ENCODE peak calls at places on chromosomes 4 and X, in nine cellular contexts. One of them, this sample, is unnamed.
A peak's percentile ranks its signal among the peaks of the same experiment; 100 is the strongest.

GRCh38 chr4:158313566-158313965 is 103.3 kb downstream of the TMEM144 start:
- DNase-seq in activated T-cell treated with anti-CD3 and anti-CD28 coated beads for 24 hours: no peak
- DNase-seq in DMS79: no peak
- DNase-seq in stimulated activated CD4-positive, alpha-beta T cell treated with anti-CD3 and anti-CD28 coated beads, Interleukin-2, amount 100 ng/mL, for 48 hours: no peak
- DNase-seq in NCI-H524 treated with DMSO at 0.1 percent for 48 hours: no peak
- DNase-seq in MCF 10A: no peak
- DNase-seq in mucosa of descending colon: no peak
- DNase-seq in stimulated activated CD8-positive, alpha-beta memory T cell treated with anti-CD3 and anti-CD28 coated beads, Interleukin-12 subunit alpha, Interleukin-12 subunit beta, amount 100 ng/mL, for 4 hours: no peak
- DNase-seq in neural crest cell: no peak
- DNase-seq in this sample: no peak

GRCh38 chr4:140012688-140013087 is 141.3 kb downstream of the MAML3 start:
- DNase-seq in activated T-cell treated with anti-CD3 and anti-CD28 coated beads for 24 hours: peak; percentile 39
- DNase-seq in NCI-H524 treated with DMSO at 0.1 percent for 48 hours: no peak
- DNase-seq in DMS79: no peak
- DNase-seq in MCF 10A: peak; percentile 86
- DNase-seq in neural crest cell: no peak
- DNase-seq in mucosa of descending colon: no peak
- DNase-seq in stimulated activated CD8-positive, alpha-beta memory T cell treated with anti-CD3 and anti-CD28 coated beads, Interleukin-12 subunit alpha, Interleukin-12 subunit beta, amount 100 ng/mL, for 4 hours: peak; percentile 24
- DNase-seq in stimulated activated CD4-positive, alpha-beta T cell treated with anti-CD3 and anti-CD28 coated beads, Interleukin-2, amount 100 ng/mL, for 48 hours: peak; percentile 36
- DNase-seq in this sample: peak; percentile 49

GRCh38 chr4:23097251-23097650 is 404.5 kb downstream of the GBA3 start:
- DNase-seq in neural crest cell: no peak
- DNase-seq in DMS79: no peak
- DNase-seq in stimulated activated CD4-positive, alpha-beta T cell treated with anti-CD3 and anti-CD28 coated beads, Interleukin-2, amount 100 ng/mL, for 48 hours: no peak
- DNase-seq in MCF 10A: peak; percentile 78
- DNase-seq in mucosa of descending colon: no peak
- DNase-seq in activated T-cell treated with anti-CD3 and anti-CD28 coated beads for 24 hours: no peak
- DNase-seq in NCI-H524 treated with DMSO at 0.1 percent for 48 hours: no peak
- DNase-seq in stimulated activated CD8-positive, alpha-beta memory T cell treated with anti-CD3 and anti-CD28 coated beads, Interleukin-12 subunit alpha, Interleukin-12 subunit beta, amount 100 ng/mL, for 4 hours: no peak
- DNase-seq in this sample: no peak

GRCh38 chr4:174152717-174153466 is 130.6 kb downstream of the FBXO8 start:
- DNase-seq in NCI-H524 treated with DMSO at 0.1 percent for 48 hours: no peak
- DNase-seq in mucosa of descending colon: no peak
- DNase-seq in DMS79: no peak
- DNase-seq in stimulated activated CD4-positive, alpha-beta T cell treated with anti-CD3 and anti-CD28 coated beads, Interleukin-2, amount 100 ng/mL, for 48 hours: no peak
- DNase-seq in MCF 10A: no peak
- DNase-seq in activated T-cell treated with anti-CD3 and anti-CD28 coated beads for 24 hours: no peak
- DNase-seq in stimulated activated CD8-positive, alpha-beta memory T cell treated with anti-CD3 and anti-CD28 coated beads, Interleukin-12 subunit alpha, Interleukin-12 subunit beta, amount 100 ng/mL, for 4 hours: no peak
- DNase-seq in neural crest cell: no peak
- DNase-seq in this sample: no peak

GRCh38 chr4:118941149-118941548 is 52.5 kb downstream of the SYNPO2 start:
- DNase-seq in DMS79: no peak
- DNase-seq in mucosa of descending colon: no peak
- DNase-seq in MCF 10A: peak; percentile 75
- DNase-seq in activated T-cell treated with anti-CD3 and anti-CD28 coated beads for 24 hours: no peak
- DNase-seq in stimulated activated CD4-positive, alpha-beta T cell treated with anti-CD3 and anti-CD28 coated beads, Interleukin-2, amount 100 ng/mL, for 48 hours: no peak
- DNase-seq in neural crest cell: no peak
- DNase-seq in stimulated activated CD8-positive, alpha-beta memory T cell treated with anti-CD3 and anti-CD28 coated beads, Interleukin-12 subunit alpha, Interleukin-12 subunit beta, amount 100 ng/mL, for 4 hours: no peak
- DNase-seq in NCI-H524 treated with DMSO at 0.1 percent for 48 hours: no peak
- DNase-seq in this sample: no peak

GRCh38 chrX:50098241-50098640 is 102.6 kb downstream of the AKAP4 start:
- DNase-seq in MCF 10A: no peak
- DNase-seq in stimulated activated CD8-positive, alpha-beta memory T cell treated with anti-CD3 and anti-CD28 coated beads, Interleukin-12 subunit alpha, Interleukin-12 subunit beta, amount 100 ng/mL, for 4 hours: no peak
- DNase-seq in activated T-cell treated with anti-CD3 and anti-CD28 coated beads for 24 hours: no peak
- DNase-seq in stimulated activated CD4-positive, alpha-beta T cell treated with anti-CD3 and anti-CD28 coated beads, Interleukin-2, amount 100 ng/mL, for 48 hours: no peak
- DNase-seq in neural crest cell: no peak
- DNase-seq in DMS79: no peak
- DNase-seq in NCI-H524 treated with DMSO at 0.1 percent for 48 hours: no peak
- DNase-seq in mucosa of descending colon: no peak
- DNase-seq in this sample: no peak

GRCh38 chrX:112931900-112932299 is 91.3 kb upstream of the AMOT start:
- DNase-seq in mucosa of descending colon: no peak
- DNase-seq in stimulated activated CD8-positive, alpha-beta memory T cell treated with anti-CD3 and anti-CD28 coated beads, Interleukin-12 subunit alpha, Interleukin-12 subunit beta, amount 100 ng/mL, for 4 hours: no peak
- DNase-seq in stimulated activated CD4-positive, alpha-beta T cell treated with anti-CD3 and anti-CD28 coated beads, Interleukin-2, amount 100 ng/mL, for 48 hours: no peak
- DNase-seq in activated T-cell treated with anti-CD3 and anti-CD28 coated beads for 24 hours: no peak
- DNase-seq in MCF 10A: no peak
- DNase-seq in DMS79: no peak
- DNase-seq in NCI-H524 treated with DMSO at 0.1 percent for 48 hours: no peak
- DNase-seq in neural crest cell: no peak
- DNase-seq in this sample: no peak

GRCh38 chr4:112604590-112604989 is 32.1 kb downstream of the ZGRF1 start:
- DNase-seq in activated T-cell treated with anti-CD3 and anti-CD28 coated beads for 24 hours: peak; percentile 8
- DNase-seq in MCF 10A: peak; percentile 66
- DNase-seq in DMS79: no peak
- DNase-seq in stimulated activated CD8-positive, alpha-beta memory T cell treated with anti-CD3 and anti-CD28 coated beads, Interleukin-12 subunit alpha, Interleukin-12 subunit beta, amount 100 ng/mL, for 4 hours: no peak
- DNase-seq in neural crest cell: peak; percentile 52
- DNase-seq in NCI-H524 treated with DMSO at 0.1 percent for 48 hours: no peak
- DNase-seq in stimulated activated CD4-positive, alpha-beta T cell treated with anti-CD3 and anti-CD28 coated beads, Interleukin-2, amount 100 ng/mL, for 48 hours: peak; percentile 1
- DNase-seq in mucosa of descending colon: no peak
- DNase-seq in this sample: no peak

GRCh38 chr4:45155081-45155777 is 428.9 kb upstream of the GNPDA2 start:
- DNase-seq in DMS79: no peak
- DNase-seq in activated T-cell treated with anti-CD3 and anti-CD28 coated beads for 24 hours: no peak
- DNase-seq in MCF 10A: peak; percentile 83
- DNase-seq in mucosa of descending colon: no peak
- DNase-seq in NCI-H524 treated with DMSO at 0.1 percent for 48 hours: no peak
- DNase-seq in stimulated activated CD4-positive, alpha-beta T cell treated with anti-CD3 and anti-CD28 coated beads, Interleukin-2, amount 100 ng/mL, for 48 hours: no peak
- DNase-seq in stimulated activated CD8-positive, alpha-beta memory T cell treated with anti-CD3 and anti-CD28 coated beads, Interleukin-12 subunit alpha, Interleukin-12 subunit beta, amount 100 ng/mL, for 4 hours: no peak
- DNase-seq in neural crest cell: no peak
- DNase-seq in this sample: peak; percentile 58

GRCh38 chrX:120560405-120560841 is 339 bp downstream of the CUL4B start:
- DNase-seq in mucosa of descending colon: peak; percentile 49
- DNase-seq in neural crest cell: peak; percentile 1
- DNase-seq in MCF 10A: no peak
- DNase-seq in activated T-cell treated with anti-CD3 and anti-CD28 coated beads for 24 hours: peak; percentile 11
- DNase-seq in stimulated activated CD4-positive, alpha-beta T cell treated with anti-CD3 and anti-CD28 coated beads, Interleukin-2, amount 100 ng/mL, for 48 hours: peak; percentile 21
- DNase-seq in NCI-H524 treated with DMSO at 0.1 percent for 48 hours: peak; percentile 17
- DNase-seq in stimulated activated CD8-positive, alpha-beta memory T cell treated with anti-CD3 and anti-CD28 coated beads, Interleukin-12 subunit alpha, Interleukin-12 subunit beta, amount 100 ng/mL, for 4 hours: peak; percentile 13
- DNase-seq in DMS79: no peak
- DNase-seq in this sample: no peak

GRCh38 chrX:32448320-32448719 is 763.0 kb downstream of the DMD start:
- DNase-seq in stimulated activated CD4-positive, alpha-beta T cell treated with anti-CD3 and anti-CD28 coated beads, Interleukin-2, amount 100 ng/mL, for 48 hours: no peak
- DNase-seq in stimulated activated CD8-positive, alpha-beta memory T cell treated with anti-CD3 and anti-CD28 coated beads, Interleukin-12 subunit alpha, Interleukin-12 subunit beta, amount 100 ng/mL, for 4 hours: no peak
- DNase-seq in activated T-cell treated with anti-CD3 and anti-CD28 coated beads for 24 hours: no peak
- DNase-seq in DMS79: no peak
- DNase-seq in NCI-H524 treated with DMSO at 0.1 percent for 48 hours: no peak
- DNase-seq in MCF 10A: peak; percentile 16
- DNase-seq in mucosa of descending colon: no peak
- DNase-seq in neural crest cell: no peak
- DNase-seq in this sample: no peak

GRCh38 chrX:13721819-13722527 is 12.4 kb downstream of the TRAPPC2 start:
- DNase-seq in DMS79: no peak
- DNase-seq in mucosa of descending colon: no peak
- DNase-seq in activated T-cell treated with anti-CD3 and anti-CD28 coated beads for 24 hours: no peak
- DNase-seq in neural crest cell: no peak
- DNase-seq in stimulated activated CD4-positive, alpha-beta T cell treated with anti-CD3 and anti-CD28 coated beads, Interleukin-2, amount 100 ng/mL, for 48 hours: no peak
- DNase-seq in NCI-H524 treated with DMSO at 0.1 percent for 48 hours: no peak
- DNase-seq in MCF 10A: no peak
- DNase-seq in stimulated activated CD8-positive, alpha-beta memory T cell treated with anti-CD3 and anti-CD28 coated beads, Interleukin-12 subunit alpha, Interleukin-12 subunit beta, amount 100 ng/mL, for 4 hours: no peak
- DNase-seq in this sample: no peak

GRCh38 chr4:165203541-165204461 is 3.6 kb upstream of the KLHL2 start:
- DNase-seq in stimulated activated CD4-positive, alpha-beta T cell treated with anti-CD3 and anti-CD28 coated beads, Interleukin-2, amount 100 ng/mL, for 48 hours: no peak
- DNase-seq in mucosa of descending colon: no peak
- DNase-seq in stimulated activated CD8-positive, alpha-beta memory T cell treated with anti-CD3 and anti-CD28 coated beads, Interleukin-12 subunit alpha, Interleukin-12 subunit beta, amount 100 ng/mL, for 4 hours: no peak
- DNase-seq in activated T-cell treated with anti-CD3 and anti-CD28 coated beads for 24 hours: no peak
- DNase-seq in MCF 10A: peak; percentile 44
- DNase-seq in neural crest cell: no peak
- DNase-seq in NCI-H524 treated with DMSO at 0.1 percent for 48 hours: no peak
- DNase-seq in DMS79: no peak
- DNase-seq in this sample: no peak

GRCh38 chr4:185383451-185383850 is 12.3 kb downstream of the LRP2BP start:
- DNase-seq in stimulated activated CD4-positive, alpha-beta T cell treated with anti-CD3 and anti-CD28 coated beads, Interleukin-2, amount 100 ng/mL, for 48 hours: no peak
- DNase-seq in activated T-cell treated with anti-CD3 and anti-CD28 coated beads for 24 hours: no peak
- DNase-seq in MCF 10A: no peak
- DNase-seq in stimulated activated CD8-positive, alpha-beta memory T cell treated with anti-CD3 and anti-CD28 coated beads, Interleukin-12 subunit alpha, Interleukin-12 subunit beta, amount 100 ng/mL, for 4 hours: no peak
- DNase-seq in mucosa of descending colon: no peak
- DNase-seq in NCI-H524 treated with DMSO at 0.1 percent for 48 hours: no peak
- DNase-seq in DMS79: no peak
- DNase-seq in neural crest cell: no peak
- DNase-seq in this sample: peak; percentile 62

GRCh38 chr4:144591401-144591800 is 54.6 kb upstream of the HHIP start:
- DNase-seq in activated T-cell treated with anti-CD3 and anti-CD28 coated beads for 24 hours: no peak
- DNase-seq in MCF 10A: peak; percentile 75
- DNase-seq in NCI-H524 treated with DMSO at 0.1 percent for 48 hours: peak; percentile 69
- DNase-seq in stimulated activated CD4-positive, alpha-beta T cell treated with anti-CD3 and anti-CD28 coated beads, Interleukin-2, amount 100 ng/mL, for 48 hours: no peak
- DNase-seq in DMS79: peak; percentile 1
- DNase-seq in stimulated activated CD8-positive, alpha-beta memory T cell treated with anti-CD3 and anti-CD28 coated beads, Interleukin-12 subunit alpha, Interleukin-12 subunit beta, amount 100 ng/mL, for 4 hours: no peak
- DNase-seq in mucosa of descending colon: peak; percentile 47
- DNase-seq in neural crest cell: no peak
- DNase-seq in this sample: peak; percentile 59

GRCh38 chr4:7932333-7932732 is 7.3 kb downstream of the AFAP1 start:
- DNase-seq in stimulated activated CD8-positive, alpha-beta memory T cell treated with anti-CD3 and anti-CD28 coated beads, Interleukin-12 subunit alpha, Interleukin-12 subunit beta, amount 100 ng/mL, for 4 hours: no peak
- DNase-seq in NCI-H524 treated with DMSO at 0.1 percent for 48 hours: no peak
- DNase-seq in mucosa of descending colon: no peak
- DNase-seq in neural crest cell: no peak
- DNase-seq in MCF 10A: no peak
- DNase-seq in stimulated activated CD4-positive, alpha-beta T cell treated with anti-CD3 and anti-CD28 coated beads, Interleukin-2, amount 100 ng/mL, for 48 hours: no peak
- DNase-seq in DMS79: no peak
- DNase-seq in activated T-cell treated with anti-CD3 and anti-CD28 coated beads for 24 hours: no peak
- DNase-seq in this sample: no peak

GRCh38 chrX:39766882-39767281 is 330.9 kb downstream of the BCOR start:
- DNase-seq in activated T-cell treated with anti-CD3 and anti-CD28 coated beads for 24 hours: no peak
- DNase-seq in NCI-H524 treated with DMSO at 0.1 percent for 48 hours: no peak
- DNase-seq in stimulated activated CD8-positive, alpha-beta memory T cell treated with anti-CD3 and anti-CD28 coated beads, Interleukin-12 subunit alpha, Interleukin-12 subunit beta, amount 100 ng/mL, for 4 hours: no peak
- DNase-seq in mucosa of descending colon: no peak
- DNase-seq in MCF 10A: no peak
- DNase-seq in DMS79: no peak
- DNase-seq in stimulated activated CD4-positive, alpha-beta T cell treated with anti-CD3 and anti-CD28 coated beads, Interleukin-2, amount 100 ng/mL, for 48 hours: no peak
- DNase-seq in neural crest cell: no peak
- DNase-seq in this sample: no peak

GRCh38 chr4:152981278-152981677 is 45.2 kb downstream of the FHDC1 start:
- DNase-seq in mucosa of descending colon: no peak
- DNase-seq in stimulated activated CD4-positive, alpha-beta T cell treated with anti-CD3 and anti-CD28 coated beads, Interleukin-2, amount 100 ng/mL, for 48 hours: no peak
- DNase-seq in NCI-H524 treated with DMSO at 0.1 percent for 48 hours: no peak
- DNase-seq in DMS79: no peak
- DNase-seq in stimulated activated CD8-positive, alpha-beta memory T cell treated with anti-CD3 and anti-CD28 coated beads, Interleukin-12 subunit alpha, Interleukin-12 subunit beta, amount 100 ng/mL, for 4 hours: no peak
- DNase-seq in neural crest cell: no peak
- DNase-seq in MCF 10A: peak; percentile 86
- DNase-seq in activated T-cell treated with anti-CD3 and anti-CD28 coated beads for 24 hours: no peak
- DNase-seq in this sample: peak; percentile 94

GRCh38 chr4:121119715-121120114 is 44.4 kb downstream of the TNIP3 start:
- DNase-seq in mucosa of descending colon: no peak
- DNase-seq in DMS79: no peak
- DNase-seq in stimulated activated CD8-positive, alpha-beta memory T cell treated with anti-CD3 and anti-CD28 coated beads, Interleukin-12 subunit alpha, Interleukin-12 subunit beta, amount 100 ng/mL, for 4 hours: no peak
- DNase-seq in stimulated activated CD4-positive, alpha-beta T cell treated with anti-CD3 and anti-CD28 coated beads, Interleukin-2, amount 100 ng/mL, for 48 hours: no peak
- DNase-seq in NCI-H524 treated with DMSO at 0.1 percent for 48 hours: no peak
- DNase-seq in activated T-cell treated with anti-CD3 and anti-CD28 coated beads for 24 hours: no peak
- DNase-seq in MCF 10A: no peak
- DNase-seq in neural crest cell: no peak
- DNase-seq in this sample: no peak

GRCh38 chr4:85147481-85148076 is 181.1 kb upstream of the WDFY3 start:
- DNase-seq in neural crest cell: peak; percentile 10
- DNase-seq in stimulated activated CD4-positive, alpha-beta T cell treated with anti-CD3 and anti-CD28 coated beads, Interleukin-2, amount 100 ng/mL, for 48 hours: no peak
- DNase-seq in MCF 10A: peak; percentile 74
- DNase-seq in NCI-H524 treated with DMSO at 0.1 percent for 48 hours: no peak
- DNase-seq in mucosa of descending colon: no peak
- DNase-seq in stimulated activated CD8-positive, alpha-beta memory T cell treated with anti-CD3 and anti-CD28 coated beads, Interleukin-12 subunit alpha, Interleukin-12 subunit beta, amount 100 ng/mL, for 4 hours: no peak
- DNase-seq in activated T-cell treated with anti-CD3 and anti-CD28 coated beads for 24 hours: no peak
- DNase-seq in DMS79: peak; percentile 36
- DNase-seq in this sample: peak; percentile 44

GRCh38 chr4:183746305-183747229 is 87.5 kb downstream of the TRAPPC11 start:
- DNase-seq in stimulated activated CD8-positive, alpha-beta memory T cell treated with anti-CD3 and anti-CD28 coated beads, Interleukin-12 subunit alpha, Interleukin-12 subunit beta, amount 100 ng/mL, for 4 hours: no peak
- DNase-seq in NCI-H524 treated with DMSO at 0.1 percent for 48 hours: no peak
- DNase-seq in mucosa of descending colon: no peak
- DNase-seq in neural crest cell: no peak
- DNase-seq in stimulated activated CD4-positive, alpha-beta T cell treated with anti-CD3 and anti-CD28 coated beads, Interleukin-2, amount 100 ng/mL, for 48 hours: no peak
- DNase-seq in MCF 10A: no peak
- DNase-seq in activated T-cell treated with anti-CD3 and anti-CD28 coated beads for 24 hours: no peak
- DNase-seq in DMS79: no peak
- DNase-seq in this sample: no peak

GRCh38 chrX:24097741-24098140 is 43.0 kb downstream of the EIF2S3 start:
- DNase-seq in neural crest cell: no peak
- DNase-seq in MCF 10A: no peak
- DNase-seq in activated T-cell treated with anti-CD3 and anti-CD28 coated beads for 24 hours: no peak
- DNase-seq in NCI-H524 treated with DMSO at 0.1 percent for 48 hours: no peak
- DNase-seq in DMS79: no peak
- DNase-seq in stimulated activated CD4-positive, alpha-beta T cell treated with anti-CD3 and anti-CD28 coated beads, Interleukin-2, amount 100 ng/mL, for 48 hours: no peak
- DNase-seq in stimulated activated CD8-positive, alpha-beta memory T cell treated with anti-CD3 and anti-CD28 coated beads, Interleukin-12 subunit alpha, Interleukin-12 subunit beta, amount 100 ng/mL, for 4 hours: no peak
- DNase-seq in mucosa of descending colon: no peak
- DNase-seq in this sample: no peak

GRCh38 chr4:18850763-18851331 is 829.3 kb upstream of the LCORL start:
- DNase-seq in stimulated activated CD8-positive, alpha-beta memory T cell treated with anti-CD3 and anti-CD28 coated beads, Interleukin-12 subunit alpha, Interleukin-12 subunit beta, amount 100 ng/mL, for 4 hours: no peak
- DNase-seq in activated T-cell treated with anti-CD3 and anti-CD28 coated beads for 24 hours: no peak
- DNase-seq in stimulated activated CD4-positive, alpha-beta T cell treated with anti-CD3 and anti-CD28 coated beads, Interleukin-2, amount 100 ng/mL, for 48 hours: no peak
- DNase-seq in NCI-H524 treated with DMSO at 0.1 percent for 48 hours: no peak
- DNase-seq in mucosa of descending colon: no peak
- DNase-seq in MCF 10A: peak; percentile 12
- DNase-seq in DMS79: no peak
- DNase-seq in neural crest cell: no peak
- DNase-seq in this sample: no peak

GRCh38 chr4:184598753-184599491 is 50.3 kb downstream of the CASP3 start:
- DNase-seq in MCF 10A: peak; percentile 26
- DNase-seq in stimulated activated CD8-positive, alpha-beta memory T cell treated with anti-CD3 and anti-CD28 coated beads, Interleukin-12 subunit alpha, Interleukin-12 subunit beta, amount 100 ng/mL, for 4 hours: no peak
- DNase-seq in activated T-cell treated with anti-CD3 and anti-CD28 coated beads for 24 hours: no peak
- DNase-seq in NCI-H524 treated with DMSO at 0.1 percent for 48 hours: no peak
- DNase-seq in DMS79: no peak
- DNase-seq in mucosa of descending colon: no peak
- DNase-seq in stimulated activated CD4-positive, alpha-beta T cell treated with anti-CD3 and anti-CD28 coated beads, Interleukin-2, amount 100 ng/mL, for 48 hours: no peak
- DNase-seq in neural crest cell: no peak
- DNase-seq in this sample: no peak

GRCh38 chr4:102860928-102861327 is 7.9 kb upstream of the CISD2 start:
- DNase-seq in NCI-H524 treated with DMSO at 0.1 percent for 48 hours: no peak
- DNase-seq in stimulated activated CD4-positive, alpha-beta T cell treated with anti-CD3 and anti-CD28 coated beads, Interleukin-2, amount 100 ng/mL, for 48 hours: no peak
- DNase-seq in stimulated activated CD8-positive, alpha-beta memory T cell treated with anti-CD3 and anti-CD28 coated beads, Interleukin-12 subunit alpha, Interleukin-12 subunit beta, amount 100 ng/mL, for 4 hours: no peak
- DNase-seq in MCF 10A: no peak
- DNase-seq in mucosa of descending colon: no peak
- DNase-seq in DMS79: no peak
- DNase-seq in neural crest cell: no peak
- DNase-seq in activated T-cell treated with anti-CD3 and anti-CD28 coated beads for 24 hours: no peak
- DNase-seq in this sample: no peak

GRCh38 chrX:283115-283845 is 2.1 kb downstream of the PLCXD1 start:
- DNase-seq in activated T-cell treated with anti-CD3 and anti-CD28 coated beads for 24 hours: peak; percentile 90
- DNase-seq in neural crest cell: peak; percentile 80
- DNase-seq in MCF 10A: peak; percentile 89
- DNase-seq in mucosa of descending colon: peak; percentile 93
- DNase-seq in stimulated activated CD8-positive, alpha-beta memory T cell treated with anti-CD3 and anti-CD28 coated beads, Interleukin-12 subunit alpha, Interleukin-12 subunit beta, amount 100 ng/mL, for 4 hours: peak; percentile 80
- DNase-seq in stimulated activated CD4-positive, alpha-beta T cell treated with anti-CD3 and anti-CD28 coated beads, Interleukin-2, amount 100 ng/mL, for 48 hours: peak; percentile 79
- DNase-seq in NCI-H524 treated with DMSO at 0.1 percent for 48 hours: no peak
- DNase-seq in DMS79: no peak
- DNase-seq in this sample: peak; percentile 57

GRCh38 chr4:157048248-157048647 is 27.7 kb upstream of the GLRB start:
- DNase-seq in mucosa of descending colon: no peak
- DNase-seq in NCI-H524 treated with DMSO at 0.1 percent for 48 hours: no peak
- DNase-seq in neural crest cell: no peak
- DNase-seq in activated T-cell treated with anti-CD3 and anti-CD28 coated beads for 24 hours: no peak
- DNase-seq in stimulated activated CD8-positive, alpha-beta memory T cell treated with anti-CD3 and anti-CD28 coated beads, Interleukin-12 subunit alpha, Interleukin-12 subunit beta, amount 100 ng/mL, for 4 hours: no peak
- DNase-seq in MCF 10A: peak; percentile 8
- DNase-seq in DMS79: no peak
- DNase-seq in stimulated activated CD4-positive, alpha-beta T cell treated with anti-CD3 and anti-CD28 coated beads, Interleukin-2, amount 100 ng/mL, for 48 hours: no peak
- DNase-seq in this sample: no peak

GRCh38 chrX:72382199-72382590 is 76.5 kb upstream of the CITED1 start:
- DNase-seq in NCI-H524 treated with DMSO at 0.1 percent for 48 hours: no peak
- DNase-seq in stimulated activated CD4-positive, alpha-beta T cell treated with anti-CD3 and anti-CD28 coated beads, Interleukin-2, amount 100 ng/mL, for 48 hours: no peak
- DNase-seq in neural crest cell: no peak
- DNase-seq in mucosa of descending colon: no peak
- DNase-seq in DMS79: no peak
- DNase-seq in stimulated activated CD8-positive, alpha-beta memory T cell treated with anti-CD3 and anti-CD28 coated beads, Interleukin-12 subunit alpha, Interleukin-12 subunit beta, amount 100 ng/mL, for 4 hours: no peak
- DNase-seq in activated T-cell treated with anti-CD3 and anti-CD28 coated beads for 24 hours: no peak
- DNase-seq in MCF 10A: no peak
- DNase-seq in this sample: no peak

GRCh38 chr4:1414831-1415680 is 8.8 kb upstream of the NKX1-1 start:
- DNase-seq in neural crest cell: no peak
- DNase-seq in stimulated activated CD4-positive, alpha-beta T cell treated with anti-CD3 and anti-CD28 coated beads, Interleukin-2, amount 100 ng/mL, for 48 hours: no peak
- DNase-seq in activated T-cell treated with anti-CD3 and anti-CD28 coated beads for 24 hours: no peak
- DNase-seq in DMS79: no peak
- DNase-seq in mucosa of descending colon: no peak
- DNase-seq in NCI-H524 treated with DMSO at 0.1 percent for 48 hours: no peak
- DNase-seq in stimulated activated CD8-positive, alpha-beta memory T cell treated with anti-CD3 and anti-CD28 coated beads, Interleukin-12 subunit alpha, Interleukin-12 subunit beta, amount 100 ng/mL, for 4 hours: no peak
- DNase-seq in MCF 10A: no peak
- DNase-seq in this sample: no peak

GRCh38 chr4:176054942-176055341 is 10.7 kb upstream of the WDR17 start:
- DNase-seq in stimulated activated CD8-positive, alpha-beta memory T cell treated with anti-CD3 and anti-CD28 coated beads, Interleukin-12 subunit alpha, Interleukin-12 subunit beta, amount 100 ng/mL, for 4 hours: no peak
- DNase-seq in NCI-H524 treated with DMSO at 0.1 percent for 48 hours: no peak
- DNase-seq in mucosa of descending colon: no peak
- DNase-seq in neural crest cell: no peak
- DNase-seq in DMS79: no peak
- DNase-seq in activated T-cell treated with anti-CD3 and anti-CD28 coated beads for 24 hours: no peak
- DNase-seq in MCF 10A: no peak
- DNase-seq in stimulated activated CD4-positive, alpha-beta T cell treated with anti-CD3 and anti-CD28 coated beads, Interleukin-2, amount 100 ng/mL, for 48 hours: no peak
- DNase-seq in this sample: no peak

GRCh38 chr4:85873566-85873965 is 398.6 kb downstream of the ARHGAP24 start:
- DNase-seq in activated T-cell treated with anti-CD3 and anti-CD28 coated beads for 24 hours: no peak
- DNase-seq in DMS79: no peak
- DNase-seq in stimulated activated CD4-positive, alpha-beta T cell treated with anti-CD3 and anti-CD28 coated beads, Interleukin-2, amount 100 ng/mL, for 48 hours: no peak
- DNase-seq in stimulated activated CD8-positive, alpha-beta memory T cell treated with anti-CD3 and anti-CD28 coated beads, Interleukin-12 subunit alpha, Interleukin-12 subunit beta, amount 100 ng/mL, for 4 hours: no peak
- DNase-seq in neural crest cell: no peak
- DNase-seq in NCI-H524 treated with DMSO at 0.1 percent for 48 hours: no peak
- DNase-seq in MCF 10A: no peak
- DNase-seq in mucosa of descending colon: no peak
- DNase-seq in this sample: no peak

This sample was measured in foreskin keratinocyte.